ENCODE peak calls at places on chromosomes 13 and 19, in six cellular contexts. W is lower leg skin, K is cardiac muscle cell, C is PC-9, Y is GM10248, D is astrocyte of the spinal cord. Z is an unnamed sample.

GRCh38 chr13:29520671-29521070 is 74.8 kb downstream of the SLC7A1 start:
- DNase-seq in C (no peak), Y (no peak), W (no peak), D (peak), K (peak), Z (no peak)

GRCh38 chr19:12866416-12867119 is 14.7 kb downstream of the DNASE2 start:
- DNase-seq in Y (no peak), K (no peak), W (no peak), D (no peak), C (no peak), Z (no peak)

GRCh38 chr13:109389456-109389855 is 396.9 kb downstream of the IRS2 start:
- DNase-seq in W (no peak), K (no peak), C (no peak), D (peak), Y (no peak), Z (no peak)

GRCh38 chr19:41997851-41998229 is 3.8 kb upstream of the ATP1A3 start:
- DNase-seq in K (no peak), D (no peak), Y (no peak), C (no peak), W (no peak), Z (no peak)

GRCh38 chr13:109158383-109158782 is 529.0 kb downstream of the MYO16 start:
- DNase-seq in C (no peak), D (no peak), K (no peak), Y (no peak), W (no peak), Z (no peak)

GRCh38 chr19:17902701-17903100 is 30.1 kb upstream of the CCDC124 start:
- DNase-seq in Y (no peak), K (peak), D (peak), W (no peak), C (no peak), Z (no peak)

GRCh38 chr13:108033800-108034707 is 181.3 kb downstream of the LIG4 start:
- DNase-seq in W (no peak), Y (no peak), D (no peak), K (no peak), C (peak), Z (no peak)

GRCh38 chr19:10211071-10211470 is 16.3 kb upstream of the DNMT1 start:
- DNase-seq in D (no peak), K (no peak), Y (no peak), W (no peak), C (peak), Z (no peak)

GRCh38 chr13:80361883-80362327 is 21.0 kb upstream of the SPRY2 start:
- DNase-seq in C (no peak), D (no peak), K (no peak), W (no peak), Y (peak), Z (no peak)

GRCh38 chr13:45082964-45083363 is 37.3 kb upstream of the GTF2F2 start:
- DNase-seq in D (peak), K (peak), C (peak), Y (no peak), W (no peak), Z (no peak)

GRCh38 chr19:10701955-10702307 is 692 bp downstream of the QTRT1 start:
- DNase-seq in D (no peak), Y (peak), C (no peak), K (no peak), W (no peak), Z (no peak)

GRCh38 chr13:74770361-74770760 is 636.2 kb upstream of the KLF12 start:
- DNase-seq in Y (no peak), W (no peak), C (no peak), K (peak), D (peak), Z (no peak)

GRCh38 chr13:60431108-60431700 is 34.2 kb downstream of the TDRD3 start:
- DNase-seq in K (peak), W (no peak), C (peak), Y (peak), D (peak), Z (no peak)

GRCh38 chr19:10776900-10777650 is 58.9 kb downstream of the TMED1 start:
- DNase-seq in Y (peak), D (no peak), C (no peak), W (no peak), K (no peak), Z (no peak)

GRCh38 chr19:541699-542098 is 2.2 kb upstream of the GZMM start:
- DNase-seq in W (no peak), D (no peak), K (no peak), C (no peak), Y (no peak), Z (no peak)

GRCh38 chr13:50592412-50593145 is 250.9 kb downstream of the DLEU7 start:
- DNase-seq in C (peak), Y (no peak), W (no peak), K (peak), D (peak), Z (no peak)

GRCh38 chr19:40611096-40611495 is 9.9 kb downstream of the LTBP4 start:
- DNase-seq in Y (no peak), C (no peak), W (no peak), D (no peak), K (no peak), Z (no peak)

GRCh38 chr19:35628565-35629331 is at the start of gene RBM42:
- DNase-seq in W (peak), K (peak), C (peak), D (peak), Y (peak), Z (peak)
- TF ChIP-seq CTCF in W (peak), K (no peak), C (no peak), D (no peak), Y (no peak), Z (no peak)

GRCh38 chr13:64471916-64472315 is 2758.2 kb downstream of the PCDH9 start:
- DNase-seq in W (no peak), D (peak), K (peak), C (peak), Y (no peak), Z (no peak)
- TF ChIP-seq CTCF in W (no peak), D (peak), K (peak), C (peak), Y (no peak), Z (no peak)

GRCh38 chr19:43430976-43431375 is 16.3 kb downstream of the TEX101 start:
- DNase-seq in K (no peak), D (no peak), Y (no peak), W (no peak), C (no peak), Z (no peak)

GRCh38 chr19:43433689-43434088 is 19.0 kb downstream of the TEX101 start:
- DNase-seq in K (no peak), Y (no peak), W (no peak), D (no peak), C (no peak), Z (no peak)

GRCh38 chr19:43432866-43433673 is 18.4 kb downstream of the TEX101 start:
- DNase-seq in C (peak), Y (peak), K (peak), W (peak), D (peak), Z (peak)

GRCh38 chr19:43429395-43429794 is 14.7 kb downstream of the TEX101 start:
- DNase-seq in Y (no peak), C (no peak), D (no peak), K (no peak), W (no peak), Z (no peak)

DNA sequence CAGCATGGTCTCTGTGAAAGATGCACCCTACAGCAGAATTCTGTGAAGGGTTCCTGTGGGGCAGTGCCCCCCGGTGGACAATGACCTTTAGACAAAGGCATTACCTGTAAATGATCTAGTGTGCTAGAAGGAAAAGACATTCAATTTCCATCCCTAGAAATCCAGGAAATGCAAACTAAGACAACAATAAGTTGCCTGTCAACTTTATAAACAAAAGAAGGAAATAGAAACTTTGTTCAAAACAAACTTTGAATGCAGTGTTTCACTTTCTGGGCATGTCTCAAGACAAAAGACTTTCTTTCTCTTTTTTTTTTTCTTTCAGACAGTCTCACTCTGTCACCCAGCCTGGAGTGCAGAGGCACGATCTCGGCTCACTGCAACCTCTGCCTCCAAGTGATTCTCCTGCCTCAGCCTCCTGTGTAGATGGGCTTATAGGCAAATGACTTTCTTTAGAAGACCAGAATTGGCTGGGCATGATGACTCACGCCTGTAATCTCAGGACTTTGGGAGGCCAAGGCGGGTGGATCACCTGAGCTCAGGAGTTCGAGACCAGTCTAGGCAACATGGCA is 15.5 kb downstream of the TEX101 start:
- DNase-seq in Y (no peak), K (no peak), D (no peak), C (peak), W (no peak), Z (no peak)
- TF ChIP-seq CTCF in Y (peak), K (no peak), D (no peak), C (peak), W (no peak), Z (no peak)

DNA sequence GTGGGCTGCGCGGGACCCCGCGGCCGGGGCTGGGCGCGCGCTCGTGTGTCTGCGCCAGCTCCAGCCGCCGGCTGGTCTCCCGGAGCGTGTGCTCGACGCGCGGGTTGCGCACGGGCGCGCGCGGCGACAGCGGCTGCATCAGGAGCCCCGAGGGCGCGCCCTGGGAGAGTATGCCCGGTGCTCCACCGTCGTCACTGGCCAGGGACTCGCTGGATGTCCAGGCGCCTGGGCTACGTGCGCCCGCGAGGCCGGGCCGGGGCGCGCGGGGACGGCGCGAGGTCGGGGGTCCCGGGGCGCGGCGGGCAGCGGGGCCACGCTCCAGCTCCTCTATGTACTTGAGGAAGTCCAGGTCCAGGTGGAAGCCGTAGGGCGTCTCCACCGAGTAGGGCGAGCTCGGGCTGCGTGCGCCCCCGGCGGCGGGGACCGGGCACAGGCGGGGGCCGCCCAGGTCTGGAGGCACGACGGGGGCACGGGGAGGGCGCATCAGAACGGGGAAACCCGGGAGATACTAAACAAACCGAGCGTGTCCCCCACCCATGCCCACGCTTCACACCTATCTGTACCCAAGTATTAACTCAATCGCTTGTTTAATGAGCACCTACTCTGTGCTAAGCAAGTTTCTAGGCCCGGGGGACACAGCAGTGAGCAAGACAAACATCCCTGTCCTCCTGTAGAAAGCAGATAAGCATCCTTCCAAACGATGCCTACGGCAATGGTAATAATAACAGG is 7.6 kb downstream of the KANK3 start:
- DNase-seq in D (no peak), C (peak), Y (peak), W (no peak), K (no peak), Z (no peak)
- TF ChIP-seq CTCF in D (no peak), C (peak), Y (no peak), W (no peak), K (no peak), Z (no peak)

DNA sequence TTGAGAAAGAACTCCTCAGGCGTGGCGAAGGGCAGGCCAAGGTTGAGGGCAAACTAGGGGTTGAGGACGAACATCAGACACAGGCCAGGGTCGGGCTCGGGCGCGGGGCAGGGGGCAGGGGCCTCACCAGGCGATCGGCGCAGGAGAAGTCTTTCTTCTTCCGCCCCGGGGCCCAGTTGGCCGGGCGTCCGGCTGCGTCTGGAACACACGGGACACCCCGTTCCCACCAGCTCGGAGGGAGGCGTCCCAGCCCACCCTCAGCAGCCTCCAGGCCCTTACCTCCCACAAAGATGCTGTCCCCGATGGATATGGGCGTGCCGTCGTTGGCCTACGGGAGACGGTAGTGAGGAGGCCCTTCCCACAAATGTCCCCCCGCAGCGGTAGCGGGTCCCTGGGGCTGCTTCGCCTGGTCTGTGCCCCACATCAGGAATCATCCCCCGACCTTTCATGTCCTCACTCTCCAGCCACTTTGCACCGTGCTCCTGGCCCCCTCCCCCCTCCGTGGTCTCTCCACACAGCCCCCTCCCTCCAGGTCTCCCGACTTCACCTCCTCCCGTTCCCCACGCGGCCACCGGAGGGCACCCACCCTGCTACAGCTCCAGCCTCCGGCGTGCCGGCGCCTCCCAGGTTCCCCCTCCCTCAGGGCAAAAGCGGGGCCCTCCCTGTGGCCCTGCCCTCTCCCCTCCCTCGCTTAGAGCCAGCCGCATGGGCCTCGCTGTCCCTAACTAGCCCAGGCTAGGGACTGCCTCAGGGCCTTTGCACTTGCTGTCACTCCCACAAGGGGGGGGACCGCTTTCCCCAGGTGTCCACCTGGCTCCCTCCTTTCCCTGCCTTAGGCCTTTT is 4.7 kb downstream of the PNKP start:
- DNase-seq in K (no peak), C (no peak), D (no peak), Y (no peak), W (no peak), Z (no peak)
- TF ChIP-seq CTCF in K (peak), C (peak), D (peak), Y (peak), W (no peak), Z (no peak)

GRCh38 chr13:86737334-86737932 is 933.7 kb upstream of the SLITRK5 start:
- DNase-seq in Y (no peak), K (no peak), D (no peak), W (no peak), C (no peak), Z (no peak)

DNA sequence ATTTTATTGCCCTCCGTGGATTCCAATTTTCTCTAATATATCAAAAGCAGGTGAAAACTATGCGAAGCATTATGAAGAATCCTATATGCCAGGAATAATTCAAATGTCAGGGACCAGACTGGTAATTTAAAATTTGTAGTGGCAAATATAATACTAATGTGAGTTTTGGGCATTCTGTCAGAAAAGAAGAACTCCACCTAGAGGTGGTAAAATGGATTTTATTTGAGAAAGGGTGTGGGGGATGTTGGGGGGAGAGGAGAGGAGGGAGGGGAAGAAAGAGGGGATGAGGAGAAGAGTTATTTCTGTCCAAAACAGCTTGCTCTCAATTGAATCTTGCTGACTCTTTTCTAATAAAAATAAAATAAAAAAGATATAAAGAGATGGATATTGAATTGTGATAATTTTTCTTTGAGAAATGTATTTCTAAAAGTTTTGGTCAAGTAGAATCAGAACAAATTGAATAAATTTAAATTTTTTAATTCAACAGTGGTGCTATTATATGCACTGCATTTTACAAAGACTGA is 929.3 kb upstream of the SLITRK5 start:
- DNase-seq in W (no peak), C (no peak), D (peak), K (no peak), Y (no peak), Z (no peak)
- TF ChIP-seq CTCF in W (no peak), C (peak), D (peak), K (no peak), Y (no peak), Z (no peak)

GRCh38 chr19:2922987-2923386 is 21.8 kb downstream of the ZNF77 start:
- DNase-seq in W (no peak), C (no peak), Y (no peak), K (no peak), D (no peak), Z (no peak)
- TF ChIP-seq CTCF in W (no peak), C (no peak), Y (no peak), K (no peak), D (no peak), Z (no peak)

Z was measured in omental fat pad.